ENCODE peak calls at places on chromosomes 3 and 15, in four cellular contexts. G, W, Y and Q are unnamed samples.

GRCh38 chr3:38168151-38168987 is 3.0 kb downstream of the OXSR1 start:
- DNase-seq in G (peak), W (peak), Y (no peak), Q (no peak)

GRCh38 chr3:35946121-35946856 is 307.0 kb downstream of the ARPP21 start:
- DNase-seq in Y (no peak), W (peak), G (peak), Q (no peak)

GRCh38 chr3:126649556-126650092 is 5.3 kb downstream of the TXNRD3 start:
- DNase-seq in Y (no peak), W (no peak), G (no peak), Q (no peak)

GRCh38 chr3:30655187-30655812 is 48.9 kb downstream of the TGFBR2 start:
- DNase-seq in Y (no peak), W (no peak), G (peak), Q (no peak)

GRCh38 chr3:127209840-127210653 is 17.1 kb downstream of the PRR23E start:
- DNase-seq in G (no peak), Y (no peak), W (no peak), Q (no peak)

GRCh38 chr3:27553868-27554540 is 69.8 kb upstream of the SLC4A7 start:
- DNase-seq in Y (no peak), W (peak), G (no peak), Q (no peak)

GRCh38 chr3:127162947-127163645 is 29.8 kb upstream of the PRR23E start:
- DNase-seq in Y (no peak), G (peak), W (no peak), Q (no peak)

GRCh38 chr3:32303051-32303786 is 64.7 kb downstream of the CMTM8 start:
- DNase-seq in Y (no peak), W (peak), G (peak), Q (no peak)

GRCh38 chr15:94912760-94913159 is 681.4 kb downstream of the MCTP2 start:
- DNase-seq in W (no peak), Y (no peak), G (no peak), Q (no peak)

GRCh38 chr15:89075121-89075640 is 13.1 kb upstream of the ABHD2 start:
- DNase-seq in Y (no peak), G (no peak), W (no peak), Q (no peak)

GRCh38 chr3:141448606-141449216 is 38.1 kb upstream of the RASA2 start:
- DNase-seq in G (no peak), Y (no peak), W (peak), Q (no peak)

GRCh38 chr3:141360888-141361598 is 7.3 kb upstream of the ZBTB38 start:
- DNase-seq in Y (no peak), W (peak), G (peak), Q (no peak)

GRCh38 chr15:78131295-78132021 is at the start of gene CIB2:
- DNase-seq in Y (peak), W (peak), G (peak), Q (no peak)

GRCh38 chr15:40108061-40108854 is 421 bp downstream of the BMF start:
- DNase-seq in Y (peak), W (peak), G (peak), Q (no peak)

GRCh38 chr15:77312523-77312922 is 107.4 kb downstream of the PEAK1 start:
- DNase-seq in Y (no peak), W (no peak), G (no peak), Q (no peak)

GRCh38 chr15:71329041-71329440 is 213.8 kb downstream of the THSD4 start:
- DNase-seq in G (peak), W (no peak), Y (peak), Q (no peak)

GRCh38 chr15:72184165-72184811 is 13.3 kb downstream of the GRAMD2A start:
- DNase-seq in W (no peak), G (peak), Y (no peak), Q (peak)

GRCh38 chr3:31968927-31969418 is 12.1 kb downstream of the OSBPL10 start:
- DNase-seq in W (peak), Y (no peak), G (peak), Q (no peak)

GRCh38 chr3:116135462-116135861 is 309.8 kb downstream of the LSAMP start:
- DNase-seq in G (peak), Y (no peak), W (peak), Q (no peak)

GRCh38 chr15:76866008-76866407 is 39.1 kb downstream of the SCAPER start:
- DNase-seq in G (peak), W (peak), Y (no peak), Q (no peak)

GRCh38 chr3:140953028-140953960 is 11.7 kb downstream of the SLC25A36 start:
- DNase-seq in Y (no peak), W (peak), G (peak), Q (no peak)

GRCh38 chr3:127754411-127755304 is 67.7 kb downstream of the MGLL start:
- DNase-seq in W (no peak), Y (no peak), G (no peak), Q (no peak)

GRCh38 chr3:43999920-44000319 is 241.8 kb upstream of the TOPAZ1 start:
- DNase-seq in W (no peak), G (no peak), Y (no peak), Q (no peak)

GRCh38 chr3:168850109-168850508 is 754.4 kb upstream of the GOLIM4 start:
- DNase-seq in G (no peak), W (no peak), Y (no peak), Q (no peak)

GRCh38 chr3:105958237-105959000 is 89.6 kb upstream of the CBLB start:
- DNase-seq in G (no peak), Y (no peak), W (no peak), Q (no peak)

GRCh38 chr3:177810162-177810623 is 612.9 kb upstream of the TBL1XR1 start:
- DNase-seq in W (peak), G (peak), Y (no peak), Q (peak)

GRCh38 chr3:100260081-100260684 is 609 bp upstream of the TBC1D23 start:
- DNase-seq in W (peak), Y (peak), G (peak), Q (no peak)

GRCh38 chr3:14404396-14405119 is 2.2 kb downstream of the SLC6A6 start:
- DNase-seq in W (no peak), Y (no peak), G (no peak), Q (no peak)
- H3K4me3 ChIP-seq in W (peak), Y (no peak), G (peak), Q (no peak)

GRCh38 chr15:100670505-100671021 is 68.2 kb downstream of the ASB7 start:
- DNase-seq in W (no peak), G (no peak), Y (no peak), Q (no peak)

GRCh38 chr15:100672959-100673358 is 70.6 kb downstream of the ASB7 start:
- DNase-seq in W (no peak), Y (no peak), G (peak), Q (no peak)

GRCh38 chr15:100669260-100669659 is 66.9 kb downstream of the ASB7 start:
- DNase-seq in G (no peak), W (no peak), Y (no peak), Q (no peak)

GRCh38 chr15:100671124-100671680 is 68.8 kb downstream of the ASB7 start:
- DNase-seq in W (no peak), Y (no peak), G (no peak), Q (no peak)

GRCh38 chr15:100671858-100672543 is 69.6 kb downstream of the ASB7 start:
- DNase-seq in W (peak), G (peak), Y (no peak), Q (no peak)
- TF ChIP-seq CTCF in W (peak), G (peak), Y (peak), Q (peak)

DNA sequence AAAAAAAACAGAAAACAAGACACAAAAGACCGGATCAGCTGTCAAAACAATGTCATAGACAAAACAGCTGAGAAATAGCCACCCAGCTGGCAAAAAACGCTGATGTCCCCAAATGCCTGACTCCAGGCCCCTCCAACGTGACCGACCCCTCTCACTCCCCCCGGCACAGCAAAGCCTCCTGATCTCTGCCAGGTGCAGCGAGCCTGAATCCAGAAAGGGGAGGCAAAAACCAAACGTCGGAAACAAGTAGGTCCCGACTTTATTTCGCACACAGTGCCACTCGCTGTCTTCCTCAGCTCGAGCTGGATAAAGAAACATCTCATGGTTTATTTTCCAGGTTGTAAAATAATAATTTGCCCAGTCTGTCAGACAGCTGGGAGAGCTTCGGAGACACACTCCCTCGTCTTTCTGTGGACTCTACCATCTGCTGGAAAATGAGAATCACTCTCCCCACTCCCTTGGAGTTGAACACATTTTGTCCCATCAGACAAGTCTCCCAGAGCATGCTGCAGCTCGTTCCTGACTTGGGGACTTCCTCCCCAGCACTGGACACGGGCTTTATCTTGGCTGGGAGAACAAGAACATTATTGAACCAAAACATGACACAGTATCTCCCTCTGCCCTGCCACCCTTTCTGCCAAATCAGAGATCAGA is 142.9 kb downstream of the NUP210 start:
- DNase-seq in G (no peak), Y (no peak), W (no peak), Q (no peak)
- H3K4me3 ChIP-seq in G (no peak), Y (no peak), W (no peak), Q (no peak)

DNA sequence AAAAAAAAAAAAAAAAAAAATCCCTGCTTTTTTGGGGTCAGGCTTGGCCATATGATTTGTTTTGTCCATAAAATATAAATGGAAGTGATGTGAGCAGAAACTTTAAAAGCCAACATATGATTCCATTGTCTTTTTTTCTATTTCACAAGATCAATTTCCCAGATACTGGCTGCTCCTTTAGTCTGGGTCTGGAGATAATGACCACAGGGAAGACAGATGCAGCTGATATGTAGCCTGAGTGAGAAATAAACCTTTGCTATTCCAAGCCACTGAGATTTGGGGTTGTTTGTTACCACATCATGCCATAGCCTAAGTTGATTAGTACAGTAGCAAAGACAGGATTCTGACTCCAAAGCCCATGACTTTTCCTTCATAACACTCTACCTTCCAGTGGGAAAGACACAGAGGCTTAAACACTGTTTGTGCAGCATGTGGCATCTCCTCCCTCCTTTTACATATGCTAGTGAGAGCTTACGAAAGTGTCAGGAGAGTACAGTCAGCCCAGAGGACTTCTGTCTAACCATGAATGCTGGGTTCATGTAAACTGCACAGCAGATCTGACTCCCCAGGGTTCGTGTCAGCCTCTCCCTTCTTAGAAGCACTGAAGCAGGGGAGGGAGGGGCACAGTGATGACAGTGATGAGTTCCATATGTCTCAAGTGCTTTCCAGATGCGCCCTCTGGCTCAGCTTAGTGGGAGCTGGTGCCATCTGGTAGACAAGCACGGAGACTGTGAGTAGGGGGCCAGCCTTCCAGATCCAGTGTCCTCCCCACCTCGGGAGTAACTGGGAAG is 36.7 kb upstream of the SLC7A14 start:
- DNase-seq in Y (no peak), G (peak), W (peak), Q (no peak)
- TF ChIP-seq CTCF in Y (no peak), G (no peak), W (no peak), Q (no peak)